ENCODE peak calls at places on chromosomes 6 and 20, in five cellular contexts. A, I, T, F and H are unnamed samples.

GRCh38 chr6:108966855-108967755 is 118.9 kb downstream of the ARMC2 start:
- DNase-seq in A (no peak), T (peak), F (no peak), I (peak), H (peak)

GRCh38 chr6:136614350-136614749 is 64.1 kb upstream of the MAP7 start:
- DNase-seq in A (no peak), T (no peak), I (no peak), F (no peak), H (no peak)

GRCh38 chr6:40674170-40674569 is 87.0 kb upstream of the LRFN2 start:
- DNase-seq in T (no peak), A (no peak), I (no peak), F (no peak), H (no peak)

GRCh38 chr6:121093928-121094327 is 240.4 kb downstream of the TBC1D32 start:
- DNase-seq in A (no peak), T (no peak), F (no peak), I (no peak), H (no peak)

GRCh38 chr6:159701413-159701999 is 8.5 kb upstream of the SOD2 start:
- DNase-seq in A (no peak), F (no peak), I (no peak), T (peak), H (no peak)

GRCh38 chr6:47357827-47358226 is 48.1 kb upstream of the TNFRSF21 start:
- DNase-seq in T (no peak), F (no peak), A (no peak), I (no peak), H (no peak)

GRCh38 chr6:129513471-129513870 is 196.5 kb downstream of the ARHGAP18 start:
- DNase-seq in T (no peak), A (no peak), F (no peak), I (no peak), H (no peak)

GRCh38 chr6:158784505-158784904 is 34.7 kb downstream of the EZR start:
- DNase-seq in I (no peak), T (no peak), A (no peak), F (no peak), H (no peak)

GRCh38 chr20:40689100-40689942 is at the start of gene MAFB:
- DNase-seq in F (peak), I (no peak), A (peak), T (peak), H (peak)

GRCh38 chr6:161481786-161482516 is 208.1 kb upstream of the AGPAT4 start:
- DNase-seq in I (no peak), T (no peak), A (no peak), F (no peak), H (peak)

GRCh38 chr20:11205769-11206362 is 532.1 kb upstream of the JAG1 start:
- DNase-seq in A (no peak), F (no peak), I (no peak), T (no peak), H (no peak)

GRCh38 chr20:24785141-24785924 is 163.7 kb upstream of the CST7 start:
- DNase-seq in I (no peak), F (no peak), T (no peak), A (no peak), H (no peak)

GRCh38 chr6:148523551-148523950 is 180.9 kb downstream of the SASH1 start:
- DNase-seq in I (no peak), T (no peak), F (no peak), A (no peak), H (no peak)

GRCh38 chr20:44073011-44073674 is 113.8 kb downstream of the JPH2 start:
- DNase-seq in A (no peak), F (no peak), I (no peak), T (no peak), H (no peak)

GRCh38 chr6:47478233-47479155 is 905 bp downstream of the CD2AP start:
- DNase-seq in F (no peak), A (no peak), I (no peak), T (peak), H (peak)

GRCh38 chr6:89612121-89612520 is 26.4 kb downstream of the LYRM2 start:
- DNase-seq in A (no peak), T (no peak), I (no peak), F (peak), H (no peak)

GRCh38 chr20:51350941-51351631 is 191.4 kb downstream of the NFATC2 start:
- DNase-seq in T (no peak), I (no peak), F (no peak), A (no peak), H (peak)

GRCh38 chr6:149615805-149616204 is 32.7 kb downstream of the KATNA1 start:
- DNase-seq in T (no peak), F (no peak), I (no peak), A (no peak), H (no peak)

GRCh38 chr6:149608381-149608982 is 40.0 kb downstream of the KATNA1 start:
- DNase-seq in I (no peak), A (no peak), F (no peak), T (no peak), H (no peak)

GRCh38 chr6:149614352-149614751 is 34.2 kb downstream of the KATNA1 start:
- DNase-seq in I (no peak), F (no peak), T (no peak), A (no peak), H (no peak)
- TF ChIP-seq JUND in I (no peak), F (no peak), T (no peak), A (no peak), H (no peak)

DNA sequence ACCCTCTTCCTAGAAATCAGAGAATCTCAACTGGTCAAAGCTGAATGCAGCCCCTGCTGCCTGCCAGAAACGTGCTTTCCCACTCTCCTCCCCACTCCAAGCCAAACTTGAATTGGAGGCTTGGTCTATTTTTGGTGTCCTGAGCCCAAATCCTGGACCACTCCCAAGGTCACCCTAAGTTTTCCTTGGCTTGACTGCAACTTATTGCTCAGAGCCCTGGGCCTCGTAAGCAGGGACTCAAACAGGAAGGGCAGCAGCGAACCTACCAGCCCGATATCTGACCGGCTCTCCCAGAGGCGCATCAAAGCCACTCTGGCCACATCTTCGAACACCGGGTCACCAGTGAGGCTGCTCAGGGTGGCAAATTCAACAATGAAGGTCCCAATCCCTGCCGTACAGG is 12.7 kb downstream of the EDEM2 start:
- DNase-seq in F (no peak), T (no peak), I (no peak), A (no peak), H (no peak)
- TF ChIP-seq JUND in F (no peak), T (no peak), I (no peak), A (no peak), H (no peak)

GRCh38 chr6:138692978-138693909 is 80.3 kb upstream of the CCDC28A start:
- DNase-seq in A (peak), I (peak), F (peak), T (peak), H (peak)
- TF ChIP-seq JUND in A (no peak), I (no peak), F (no peak), T (no peak), H (no peak)

GRCh38 chr6:23890543-23891227 is 235.3 kb upstream of the NRSN1 start:
- DNase-seq in A (no peak), F (no peak), I (no peak), T (no peak), H (no peak)
- TF ChIP-seq JUND in A (no peak), F (no peak), I (no peak), T (no peak), H (no peak)

DNA sequence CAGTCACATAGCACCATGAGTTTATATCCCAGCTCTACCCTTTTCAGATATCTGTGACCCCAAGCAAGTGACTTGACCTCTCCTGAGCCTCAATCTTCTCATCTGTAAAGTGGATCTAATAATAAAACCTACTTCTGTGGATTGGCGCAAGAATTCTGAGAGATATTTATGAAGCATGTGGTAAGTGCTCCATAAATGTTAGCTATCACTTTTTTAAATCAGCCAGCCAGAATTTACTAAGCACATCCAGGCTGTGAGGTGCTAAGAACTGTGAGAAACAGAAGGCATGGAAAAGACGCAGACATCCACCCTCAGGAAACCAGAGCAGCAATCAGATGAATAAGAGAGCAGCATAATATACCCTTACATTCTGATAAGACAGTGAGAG is 863 bp downstream of the C20orf96 start:
- DNase-seq in T (no peak), F (no peak), I (no peak), A (no peak), H (peak)
- TF ChIP-seq JUND in T (no peak), F (no peak), I (no peak), A (no peak), H (no peak)

DNA sequence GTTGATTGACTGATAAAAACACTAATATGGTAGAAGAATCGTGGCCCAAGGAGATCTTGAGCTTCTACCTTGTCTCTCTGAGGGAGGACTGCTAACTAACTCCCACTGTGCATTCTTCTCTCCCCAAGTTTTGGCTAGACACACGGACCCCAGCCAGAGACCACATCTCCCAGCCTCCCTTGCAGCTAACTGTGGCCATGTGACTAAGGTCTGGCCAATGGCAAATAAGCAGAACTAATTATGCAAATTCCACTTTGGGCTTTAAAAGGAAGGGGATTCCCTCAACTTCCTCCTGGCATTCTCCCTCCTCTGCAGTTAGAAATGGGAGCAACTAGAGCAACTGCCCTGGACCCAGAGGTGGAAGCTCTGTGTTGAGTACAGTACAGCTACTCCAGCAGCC is 15.3 kb downstream of the BPIFA2 start:
- DNase-seq in T (no peak), I (no peak), A (no peak), F (no peak), H (peak)
- TF ChIP-seq JUND in T (no peak), I (no peak), A (no peak), F (no peak), H (no peak)